ENCODE peak calls at places on chromosomes 6 and 20, in eight cellular contexts. P is upper lobe of left lung, R is HCT116, S is Panc1, H is HepG2, T is GM12878, J is K562, M is GM23338. G is an unnamed sample.

GRCh38 chr6:36326351-36326995 is 10.2 kb downstream of the BNIP5 start:
- ATAC-seq in M (no peak), H (no peak), S (no peak), P (no peak), R (no peak), J (peak), T (no peak), G (no peak)

GRCh38 chr20:44576297-44576696 is 6.1 kb upstream of the PKIG start:
- ATAC-seq in M (peak), R (peak), P (peak), T (peak), J (peak), H (peak), S (peak), G (no peak)

GRCh38 chr6:79672631-79673065 is 41.5 kb downstream of the SH3BGRL2 start:
- ATAC-seq in R (peak), T (peak), H (peak), P (no peak), M (peak), J (peak), S (peak), G (no peak)

GRCh38 chr20:36919715-36920333 is 31.7 kb downstream of the SAMHD1 start:
- ATAC-seq in S (peak), H (peak), M (peak), T (peak), J (peak), P (no peak), R (peak), G (no peak)

GRCh38 chr6:25975909-25976560 is 13.4 kb downstream of the TRIM38 start:
- ATAC-seq in R (no peak), P (no peak), J (no peak), M (no peak), H (no peak), T (peak), S (no peak), G (no peak)

GRCh38 chr20:5544702-5545101 is 205.5 kb upstream of the SHLD1 start:
- ATAC-seq in R (no peak), J (no peak), H (no peak), P (no peak), S (no peak), T (no peak), M (no peak), G (no peak)

GRCh38 chr20:53395188-53395923 is 198.3 kb downstream of the ZNF217 start:
- ATAC-seq in P (no peak), M (no peak), R (no peak), H (no peak), T (no peak), J (no peak), S (no peak), G (no peak)

GRCh38 chr20:44780226-44780625 is 30.1 kb downstream of the RIMS4 start:
- ATAC-seq in S (no peak), T (peak), R (no peak), P (no peak), M (peak), J (peak), H (peak), G (no peak)

GRCh38 chr6:155185544-155185943 is 78.3 kb upstream of the CLDN20 start:
- ATAC-seq in H (peak), J (peak), P (peak), S (peak), R (peak), T (no peak), M (peak), G (no peak)

GRCh38 chr6:106783631-106784566 is 154.5 kb downstream of the QRSL1 start:
- ATAC-seq in M (no peak), T (no peak), J (no peak), S (no peak), P (no peak), R (peak), H (no peak), G (no peak)

GRCh38 chr6:139539852-139540251 is 165.4 kb upstream of the CITED2 start:
- ATAC-seq in H (peak), S (peak), J (no peak), P (peak), M (no peak), T (no peak), R (peak), G (peak)

GRCh38 chr20:46123482-46124245 is 5.5 kb downstream of the CD40 start:
- ATAC-seq in R (no peak), P (no peak), T (no peak), M (no peak), S (no peak), H (no peak), J (no peak), G (no peak)

GRCh38 chr20:58717278-58718091 is 24.9 kb downstream of the NPEPL1 start:
- ATAC-seq in P (no peak), H (peak), M (peak), T (peak), R (no peak), S (no peak), J (peak), G (no peak)

GRCh38 chr20:10466325-10466724 is 31.2 kb downstream of the SLX4IP start:
- ATAC-seq in S (no peak), H (no peak), P (no peak), T (no peak), J (no peak), R (no peak), M (peak), G (no peak)

GRCh38 chr6:12504325-12504966 is 212.1 kb upstream of the PHACTR1 start:
- ATAC-seq in T (peak), R (peak), P (peak), M (peak), S (peak), J (peak), H (peak), G (no peak)

GRCh38 chr6:44202332-44202971 is 14.3 kb upstream of the MYMX start:
- ATAC-seq in T (no peak), R (no peak), H (peak), S (no peak), P (no peak), M (peak), J (no peak), G (peak)

GRCh38 chr6:128558021-128558420 is 37.6 kb upstream of the PTPRK start:
- ATAC-seq in H (no peak), P (no peak), J (no peak), R (no peak), M (no peak), T (peak), S (no peak), G (no peak)

GRCh38 chr6:168526841-168527281 is 85.9 kb downstream of the SMOC2 start:
- ATAC-seq in S (no peak), T (no peak), H (no peak), P (no peak), M (no peak), J (no peak), R (no peak), G (peak)

GRCh38 chr6:34536251-34536958 is 19.7 kb downstream of the SPDEF start:
- ATAC-seq in P (no peak), S (peak), M (no peak), H (no peak), J (no peak), R (no peak), T (no peak), G (no peak)

GRCh38 chr20:13007596-13007995 is 1.2 kb upstream of the SPTLC3 start:
- ATAC-seq in J (no peak), H (no peak), M (no peak), T (no peak), P (no peak), S (no peak), R (no peak), G (no peak)

GRCh38 chr6:135251416-135251815 is 70.3 kb downstream of the MYB start:
- ATAC-seq in S (no peak), P (peak), H (peak), J (no peak), R (no peak), M (peak), T (no peak), G (no peak)

GRCh38 chr20:33130553-33130952 is 37.4 kb upstream of the BPIFA2 start:
- ATAC-seq in S (no peak), H (no peak), P (peak), T (no peak), J (no peak), R (no peak), M (no peak), G (no peak)

GRCh38 chr6:90008908-90009501 is 114.7 kb downstream of the GJA10 start:
- ATAC-seq in J (no peak), M (no peak), P (no peak), T (no peak), S (no peak), R (no peak), H (no peak), G (no peak)
- TF ChIP-seq POLR2AphosphoS5 in J (no peak), M (no peak), P (no peak), T (no peak), S (no peak), R (no peak), H (no peak), G (no peak)

DNA sequence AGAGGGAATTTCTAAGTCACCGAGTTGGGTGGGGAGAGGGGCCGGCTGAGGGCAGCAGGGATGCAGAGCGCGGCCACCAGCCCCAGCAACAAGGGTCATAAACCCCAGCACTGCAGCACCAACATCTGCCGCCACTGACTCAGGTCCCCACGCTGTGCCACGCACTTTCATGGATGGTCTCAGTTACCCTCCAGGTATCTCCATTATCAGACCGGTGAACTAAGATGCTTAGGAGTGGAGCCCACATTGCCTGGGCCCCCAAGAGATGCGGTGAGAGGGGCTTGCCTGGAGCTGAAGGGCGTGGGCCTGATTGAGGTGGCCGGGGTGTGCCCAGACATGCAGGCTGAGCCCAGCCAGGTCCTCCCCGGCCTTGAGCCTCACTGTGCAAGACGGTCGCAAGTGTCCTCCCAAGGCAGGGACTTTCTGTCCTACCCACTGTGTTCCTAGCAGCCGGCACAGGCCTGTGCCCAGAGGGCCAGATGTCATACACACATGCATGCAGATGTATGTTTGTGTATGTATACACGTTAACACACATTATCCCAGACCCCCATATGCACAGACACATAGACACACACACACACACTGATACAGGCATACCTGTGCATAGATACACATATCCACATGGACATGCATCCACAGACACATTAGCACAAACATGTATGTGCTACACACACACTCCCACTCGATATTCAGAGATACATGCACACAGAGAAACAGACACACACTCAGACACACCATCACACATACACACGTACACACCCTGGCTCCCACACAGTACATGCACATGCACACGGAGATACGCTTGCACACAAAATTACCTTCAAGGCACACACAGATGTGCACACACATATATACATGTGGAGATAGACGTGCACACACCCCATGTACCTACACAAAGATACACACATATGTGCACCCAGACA is 19.5 kb downstream of the RBM38 start:
- ATAC-seq in R (no peak), M (no peak), P (no peak), T (peak), J (peak), H (no peak), S (no peak), G (no peak)
- TF ChIP-seq POLR2AphosphoS5 in R (no peak), M (no peak), P (no peak), T (no peak), J (no peak), H (no peak), S (no peak), G (no peak)

GRCh38 chr20:1892122-1892385 is 3.2 kb upstream of the SIRPA start:
- ATAC-seq in J (no peak), M (no peak), T (no peak), R (no peak), H (no peak), P (no peak), S (no peak), G (no peak)

GRCh38 chr20:1891263-1892121 is 3.7 kb upstream of the SIRPA start:
- ATAC-seq in J (no peak), H (no peak), M (no peak), R (no peak), S (no peak), P (no peak), T (no peak), G (no peak)

GRCh38 chr20:1887756-1888155 is 7.5 kb upstream of the SIRPA start:
- ATAC-seq in R (no peak), P (no peak), S (no peak), H (no peak), M (no peak), T (no peak), J (no peak), G (no peak)

GRCh38 chr20:1888796-1889463 is 6.3 kb upstream of the SIRPA start:
- ATAC-seq in P (peak), R (no peak), H (peak), S (no peak), M (peak), T (peak), J (no peak), G (peak)

GRCh38 chr20:1890469-1891262 is 4.5 kb upstream of the SIRPA start:
- ATAC-seq in M (no peak), S (no peak), R (no peak), J (no peak), P (no peak), T (no peak), H (no peak), G (no peak)
- TF ChIP-seq POLR2AphosphoS5 in M (no peak), S (no peak), R (no peak), J (no peak), P (no peak), T (no peak), H (no peak), G (no peak)

GRCh38 chr20:63572788-63573738 is 976 bp downstream of the HELZ2 start:
- ATAC-seq in H (peak), T (peak), R (peak), S (peak), J (peak), P (no peak), M (peak), G (no peak)

GRCh38 chr20:63576311-63576710 is 2.3 kb upstream of the HELZ2 start:
- ATAC-seq in S (no peak), M (no peak), P (no peak), T (no peak), J (no peak), R (no peak), H (no peak), G (no peak)

GRCh38 chr20:63573739-63574131 is 304 bp downstream of the HELZ2 start:
- ATAC-seq in H (peak), T (peak), P (no peak), M (peak), R (peak), S (peak), J (peak), G (peak)

GRCh38 chr20:63574829-63575720 is 1.0 kb upstream of the HELZ2 start:
- ATAC-seq in R (no peak), J (peak), M (peak), H (peak), S (no peak), T (no peak), P (no peak), G (no peak)

DNA sequence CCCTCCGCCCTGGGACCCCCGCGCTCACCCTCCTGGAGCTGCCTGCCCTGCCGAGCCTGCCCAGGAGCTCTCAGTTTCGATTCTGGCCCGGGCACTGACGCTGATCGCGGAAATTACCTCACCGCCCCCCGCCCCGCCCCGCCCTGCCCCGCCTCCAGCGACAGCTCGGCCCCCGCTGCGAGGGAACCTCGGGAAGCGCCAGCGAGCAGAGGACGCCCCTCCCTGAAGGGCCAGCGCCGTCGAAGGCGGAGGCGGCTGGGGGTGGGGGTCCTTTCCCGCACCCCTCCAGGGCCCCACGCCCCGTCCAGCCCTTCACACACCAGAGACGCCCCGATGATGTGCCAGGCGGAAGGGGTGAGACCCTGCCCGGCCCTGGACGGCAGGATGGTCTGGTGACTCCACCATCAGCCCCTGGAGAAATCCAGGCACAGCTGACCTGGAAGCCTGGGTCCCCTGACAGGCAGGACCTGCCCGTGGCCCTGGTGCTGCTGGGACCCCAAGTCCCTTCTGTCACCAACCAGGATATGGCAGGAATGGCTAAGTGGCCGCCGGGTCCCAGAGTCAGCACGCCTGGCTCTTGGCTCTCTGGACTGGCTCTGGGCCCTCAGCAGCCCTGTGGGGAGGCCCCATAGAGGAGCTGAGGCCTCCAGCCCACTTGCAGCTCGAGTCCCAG is at the start of gene HELZ2:
- ATAC-seq in S (peak), P (peak), H (peak), J (peak), M (peak), T (peak), R (peak), G (peak)
- TF ChIP-seq POLR2AphosphoS5 in S (peak), P (peak), H (peak), J (peak), M (peak), T (no peak), R (peak), G (peak)

GRCh38 chr6:87736809-87737540 is 34.9 kb upstream of the AKIRIN2 start:
- ATAC-seq in M (no peak), R (no peak), H (no peak), T (peak), J (no peak), S (no peak), P (no peak), G (no peak)

GRCh38 chr6:87728706-87729105 is 26.7 kb upstream of the AKIRIN2 start:
- ATAC-seq in M (no peak), R (no peak), T (no peak), P (no peak), J (no peak), S (no peak), H (no peak), G (no peak)

GRCh38 chr6:87730310-87730709 is 28.3 kb upstream of the AKIRIN2 start:
- ATAC-seq in T (peak), P (no peak), S (peak), R (no peak), H (peak), M (no peak), J (no peak), G (no peak)

GRCh38 chr6:87731080-87731479 is 29.0 kb upstream of the AKIRIN2 start:
- ATAC-seq in R (no peak), H (peak), T (peak), P (no peak), J (no peak), S (no peak), M (no peak), G (no peak)

GRCh38 chr6:87731818-87732661 is 30.0 kb upstream of the AKIRIN2 start:
- ATAC-seq in M (no peak), S (peak), T (peak), P (peak), J (peak), R (peak), H (peak), G (peak)
- TF ChIP-seq POLR2AphosphoS5 in M (no peak), S (no peak), T (no peak), P (peak), J (no peak), R (peak), H (no peak), G (peak)

DNA sequence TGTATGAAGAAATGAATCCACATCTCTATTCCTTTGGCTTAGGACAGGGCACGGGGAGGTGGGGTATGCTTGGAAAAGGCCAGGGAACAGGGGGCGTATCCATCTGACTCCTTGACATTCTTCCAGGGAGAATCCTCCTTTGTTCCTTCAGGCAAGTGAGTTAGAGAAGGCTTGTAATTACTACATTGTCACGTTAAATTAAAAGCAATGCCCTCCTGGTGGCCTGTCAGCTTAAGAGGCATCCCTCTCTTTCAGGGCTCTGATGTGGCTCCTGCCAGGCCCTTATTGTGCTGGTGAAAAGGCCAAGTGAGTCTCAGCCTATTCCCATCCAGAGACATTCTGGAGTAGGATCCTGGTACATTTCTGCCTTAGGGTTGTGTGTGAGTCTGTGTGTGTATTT is 128.3 kb downstream of the FOXA2 start:
- ATAC-seq in J (no peak), R (no peak), T (no peak), M (peak), P (no peak), H (no peak), S (no peak), G (no peak)
- TF ChIP-seq POLR2AphosphoS5 in J (no peak), R (no peak), T (no peak), M (no peak), P (no peak), H (no peak), S (no peak), G (no peak)

GRCh38 chr20:1391640-1392442 is 1.0 kb downstream of the FKBP1A start:
- ATAC-seq in J (peak), T (peak), S (peak), H (no peak), R (no peak), P (no peak), M (peak), G (no peak)
- TF ChIP-seq POLR2AphosphoS5 in J (no peak), T (no peak), S (no peak), H (no peak), R (no peak), P (peak), M (no peak), G (peak)